ENCODE peak calls at places on chromosomes 3 and 15, in six cellular contexts. One of them, this sample, is unnamed.

GRCh38 chr3:56522374-56522773 is 34.6 kb upstream of the CCDC66 start:
- DNase-seq in hepatocyte: no peak
- DNase-seq in psoas muscle: no peak
- DNase-seq in spleen: no peak
- DNase-seq in tibial artery: no peak
- DNase-seq in heart left ventricle: no peak
- DNase-seq in this sample: no peak

GRCh38 chr3:194806991-194807685 is 121.5 kb downstream of the FAM43A start:
- DNase-seq in hepatocyte: peak
- DNase-seq in psoas muscle: no peak
- DNase-seq in spleen: no peak
- DNase-seq in tibial artery: no peak
- DNase-seq in heart left ventricle: no peak
- DNase-seq in this sample: peak

GRCh38 chr3:2856062-2856792 is 253.9 kb downstream of the IL5RA start:
- DNase-seq in hepatocyte: no peak
- DNase-seq in psoas muscle: no peak
- DNase-seq in spleen: no peak
- DNase-seq in tibial artery: no peak
- DNase-seq in heart left ventricle: no peak
- DNase-seq in this sample: no peak

GRCh38 chr15:92821491-92822116 is 78.5 kb upstream of the CHD2 start:
- DNase-seq in hepatocyte: no peak
- DNase-seq in psoas muscle: no peak
- DNase-seq in spleen: no peak
- DNase-seq in tibial artery: no peak
- DNase-seq in heart left ventricle: no peak
- DNase-seq in this sample: no peak

GRCh38 chr15:77402740-77403379 is 17.0 kb downstream of the PEAK1 start:
- DNase-seq in hepatocyte: no peak
- DNase-seq in psoas muscle: no peak
- DNase-seq in spleen: no peak
- DNase-seq in tibial artery: no peak
- DNase-seq in heart left ventricle: no peak
- DNase-seq in this sample: peak

GRCh38 chr3:126398423-126399347 is 4.0 kb downstream of the CFAP100 start:
- DNase-seq in hepatocyte: no peak
- DNase-seq in psoas muscle: peak
- DNase-seq in spleen: peak
- DNase-seq in tibial artery: no peak
- DNase-seq in heart left ventricle: no peak
- DNase-seq in this sample: no peak

GRCh38 chr15:66896611-66897010 is 168.8 kb upstream of the SMAD3 start:
- DNase-seq in hepatocyte: no peak
- DNase-seq in psoas muscle: no peak
- DNase-seq in spleen: no peak
- DNase-seq in tibial artery: no peak
- DNase-seq in heart left ventricle: no peak
- DNase-seq in this sample: no peak

GRCh38 chr15:94524565-94524964 is 293.2 kb downstream of the MCTP2 start:
- DNase-seq in hepatocyte: peak
- DNase-seq in psoas muscle: no peak
- DNase-seq in spleen: no peak
- DNase-seq in tibial artery: no peak
- DNase-seq in heart left ventricle: no peak
- DNase-seq in this sample: no peak

GRCh38 chr3:171257251-171258179 is 202.7 kb downstream of the TNIK start:
- DNase-seq in hepatocyte: no peak
- DNase-seq in psoas muscle: no peak
- DNase-seq in spleen: no peak
- DNase-seq in tibial artery: no peak
- DNase-seq in heart left ventricle: no peak
- DNase-seq in this sample: peak

GRCh38 chr3:191255156-191255555 is 56.1 kb downstream of the OSTN start:
- DNase-seq in hepatocyte: no peak
- DNase-seq in psoas muscle: no peak
- DNase-seq in spleen: no peak
- DNase-seq in tibial artery: no peak
- DNase-seq in heart left ventricle: no peak
- DNase-seq in this sample: no peak

GRCh38 chr3:188689101-188689574 is 482.6 kb upstream of the TPRG1 start:
- DNase-seq in hepatocyte: no peak
- DNase-seq in psoas muscle: no peak
- DNase-seq in spleen: no peak
- DNase-seq in tibial artery: peak
- DNase-seq in heart left ventricle: no peak
- DNase-seq in this sample: peak

GRCh38 chr3:20340324-20340928 is 154.4 kb upstream of the SGO1 start:
- DNase-seq in hepatocyte: peak
- DNase-seq in psoas muscle: peak
- DNase-seq in spleen: peak
- DNase-seq in tibial artery: peak
- DNase-seq in heart left ventricle: peak
- DNase-seq in this sample: peak

GRCh38 chr15:25783607-25784131 is 79.5 kb downstream of the ATP10A start:
- DNase-seq in hepatocyte: no peak
- DNase-seq in psoas muscle: no peak
- DNase-seq in spleen: no peak
- DNase-seq in tibial artery: no peak
- DNase-seq in heart left ventricle: no peak
- DNase-seq in this sample: no peak

GRCh38 chr15:80106051-80106450 is 46.6 kb downstream of the ZFAND6 start:
- DNase-seq in hepatocyte: no peak
- DNase-seq in psoas muscle: no peak
- DNase-seq in spleen: no peak
- DNase-seq in tibial artery: no peak
- DNase-seq in heart left ventricle: no peak
- DNase-seq in this sample: no peak

GRCh38 chr3:38580450-38581382 is 68.8 kb downstream of the SCN5A start:
- DNase-seq in hepatocyte: no peak
- DNase-seq in psoas muscle: no peak
- DNase-seq in spleen: peak
- DNase-seq in tibial artery: peak
- DNase-seq in heart left ventricle: peak
- DNase-seq in this sample: no peak

GRCh38 chr3:27219127-27219860 is 149.9 kb downstream of the NEK10 start:
- DNase-seq in hepatocyte: no peak
- DNase-seq in psoas muscle: no peak
- DNase-seq in spleen: no peak
- DNase-seq in tibial artery: no peak
- DNase-seq in heart left ventricle: no peak
- DNase-seq in this sample: no peak

GRCh38 chr15:69253156-69253555 is 45.6 kb upstream of the PAQR5 start:
- DNase-seq in hepatocyte: peak
- DNase-seq in psoas muscle: no peak
- DNase-seq in spleen: no peak
- DNase-seq in tibial artery: no peak
- DNase-seq in heart left ventricle: no peak
- DNase-seq in this sample: peak

GRCh38 chr3:65170357-65171090 is 482.7 kb upstream of the ADAMTS9 start:
- DNase-seq in hepatocyte: peak
- DNase-seq in psoas muscle: peak
- DNase-seq in spleen: no peak
- DNase-seq in tibial artery: peak
- DNase-seq in heart left ventricle: peak
- DNase-seq in this sample: peak

DNA sequence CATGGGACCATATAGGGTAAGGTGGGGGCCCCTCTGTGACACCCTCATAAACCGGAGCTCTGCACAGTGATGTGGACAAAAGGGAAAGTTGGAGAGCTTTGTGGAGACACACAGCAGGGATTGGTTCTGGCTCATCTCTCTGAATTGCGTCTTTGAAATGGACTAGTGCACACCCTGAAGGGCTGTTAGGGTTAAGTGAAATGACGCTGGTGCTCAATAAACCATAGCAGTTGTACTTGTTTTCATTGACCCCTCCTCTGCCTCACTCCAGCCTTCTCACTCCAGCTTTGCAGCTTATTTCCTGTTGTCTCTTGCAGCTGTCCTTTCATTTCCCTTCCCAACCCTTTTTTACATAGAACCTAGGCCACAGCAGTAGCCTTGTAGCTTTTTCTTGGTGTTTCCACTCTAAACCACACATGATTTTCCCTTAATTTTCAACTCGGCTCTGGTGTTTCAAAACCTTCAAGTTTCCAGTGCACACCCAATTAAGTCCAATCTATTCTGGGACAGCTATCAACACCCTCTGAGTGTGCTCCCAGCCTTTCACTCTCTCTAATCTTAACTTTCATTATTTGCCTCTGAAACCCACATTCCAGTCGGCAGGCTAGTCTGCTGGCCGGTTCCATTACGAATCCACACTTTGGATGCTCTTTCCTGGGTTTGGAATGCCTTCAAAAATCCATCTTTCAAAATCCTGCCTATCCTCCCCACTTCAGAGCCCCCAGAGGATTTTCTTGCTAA is 6.4 kb downstream of the C3orf52 start:
- DNase-seq in hepatocyte: no peak
- DNase-seq in psoas muscle: no peak
- DNase-seq in spleen: no peak
- DNase-seq in tibial artery: no peak
- DNase-seq in heart left ventricle: no peak
- DNase-seq in this sample: peak
- TF ChIP-seq CTCF in hepatocyte: no peak
- TF ChIP-seq CTCF in psoas muscle: no peak
- TF ChIP-seq CTCF in spleen: no peak
- TF ChIP-seq CTCF in tibial artery: no peak
- TF ChIP-seq CTCF in heart left ventricle: no peak
- TF ChIP-seq CTCF in this sample: no peak

GRCh38 chr15:84657748-84658079 is 285 bp downstream of the NMB start:
- DNase-seq in hepatocyte: no peak
- DNase-seq in psoas muscle: peak
- DNase-seq in spleen: no peak
- DNase-seq in tibial artery: no peak
- DNase-seq in heart left ventricle: no peak
- DNase-seq in this sample: no peak
- H3K27ac ChIP-seq in hepatocyte: peak
- H3K27ac ChIP-seq in psoas muscle: peak
- H3K27ac ChIP-seq in spleen: peak
- H3K27ac ChIP-seq in tibial artery: peak
- H3K27ac ChIP-seq in heart left ventricle: peak
- H3K27ac ChIP-seq in this sample: no peak

GRCh38 chr3:149538371-149538770 is 63.9 kb downstream of the TM4SF4 start:
- DNase-seq in hepatocyte: no peak
- DNase-seq in psoas muscle: no peak
- DNase-seq in spleen: no peak
- DNase-seq in tibial artery: no peak
- DNase-seq in heart left ventricle: no peak
- DNase-seq in this sample: no peak

GRCh38 chr3:149536429-149536828 is 61.9 kb downstream of the TM4SF4 start:
- DNase-seq in hepatocyte: peak
- DNase-seq in psoas muscle: peak
- DNase-seq in spleen: no peak
- DNase-seq in tibial artery: no peak
- DNase-seq in heart left ventricle: peak
- DNase-seq in this sample: peak

GRCh38 chr3:149542375-149543312 is 68.1 kb downstream of the TM4SF4 start:
- DNase-seq in hepatocyte: peak
- DNase-seq in psoas muscle: no peak
- DNase-seq in spleen: no peak
- DNase-seq in tibial artery: no peak
- DNase-seq in heart left ventricle: no peak
- DNase-seq in this sample: peak

GRCh38 chr3:149541091-149541491 is 66.6 kb downstream of the TM4SF4 start:
- DNase-seq in hepatocyte: no peak
- DNase-seq in psoas muscle: no peak
- DNase-seq in spleen: no peak
- DNase-seq in tibial artery: no peak
- DNase-seq in heart left ventricle: no peak
- DNase-seq in this sample: peak

GRCh38 chr3:149539491-149539890 is 65.0 kb downstream of the TM4SF4 start:
- DNase-seq in hepatocyte: no peak
- DNase-seq in psoas muscle: no peak
- DNase-seq in spleen: no peak
- DNase-seq in tibial artery: no peak
- DNase-seq in heart left ventricle: no peak
- DNase-seq in this sample: no peak
- TF ChIP-seq CTCF in hepatocyte: no peak
- TF ChIP-seq CTCF in psoas muscle: no peak
- TF ChIP-seq CTCF in spleen: no peak
- TF ChIP-seq CTCF in tibial artery: no peak
- TF ChIP-seq CTCF in heart left ventricle: no peak
- TF ChIP-seq CTCF in this sample: no peak

GRCh38 chr15:63880744-63881143 is 47.0 kb upstream of the HERC1 start:
- DNase-seq in hepatocyte: no peak
- DNase-seq in psoas muscle: no peak
- DNase-seq in spleen: no peak
- DNase-seq in tibial artery: no peak
- DNase-seq in heart left ventricle: no peak
- DNase-seq in this sample: peak
- H3K27ac ChIP-seq in hepatocyte: no peak
- H3K27ac ChIP-seq in psoas muscle: peak
- H3K27ac ChIP-seq in spleen: no peak
- H3K27ac ChIP-seq in tibial artery: no peak
- H3K27ac ChIP-seq in heart left ventricle: no peak
- H3K27ac ChIP-seq in this sample: no peak

GRCh38 chr15:78415284-78415683 is 22.7 kb upstream of the IREB2 start:
- DNase-seq in hepatocyte: peak
- DNase-seq in psoas muscle: no peak
- DNase-seq in spleen: no peak
- DNase-seq in tibial artery: no peak
- DNase-seq in heart left ventricle: no peak
- DNase-seq in this sample: peak
- TF ChIP-seq CTCF in hepatocyte: peak
- TF ChIP-seq CTCF in psoas muscle: peak
- TF ChIP-seq CTCF in spleen: no peak
- TF ChIP-seq CTCF in tibial artery: no peak
- TF ChIP-seq CTCF in heart left ventricle: no peak
- TF ChIP-seq CTCF in this sample: peak

GRCh38 chr15:95857124-95857757 is 473.3 kb upstream of the NR2F2 start:
- DNase-seq in hepatocyte: no peak
- DNase-seq in psoas muscle: no peak
- DNase-seq in spleen: no peak
- DNase-seq in tibial artery: no peak
- DNase-seq in heart left ventricle: no peak
- DNase-seq in this sample: peak
- H3K27ac ChIP-seq in hepatocyte: no peak
- H3K27ac ChIP-seq in psoas muscle: no peak
- H3K27ac ChIP-seq in spleen: no peak
- H3K27ac ChIP-seq in tibial artery: peak
- H3K27ac ChIP-seq in heart left ventricle: peak
- H3K27ac ChIP-seq in this sample: no peak